ENCODE peak calls at places on chromosomes 1 and 21, in five cellular contexts. U is SK-N-SH; R is activated CD4-positive, alpha-beta T cell treated with anti-CD3 and anti-CD28 coated beads, Interleukin-2, amount 50 U/mL, for 24 hours; V is neural crest cell; S is kidney tubule cell. W is an unnamed sample.

GRCh38 chr1:9653195-9653782 is 1.8 kb downstream of the PIK3CD start:
- DNase-seq in U (no peak), R (no peak), V (no peak), S (no peak), W (no peak)

GRCh38 chr1:153774780-153775431 is at the start of gene SLC27A3:
- DNase-seq in U (peak; percentile 88), R (no peak), V (no peak), S (peak; percentile 36), W (peak; percentile 62)

GRCh38 chr1:89820423-89821321 is at the start of gene LRRC8D:
- DNase-seq in U (peak; percentile 96), R (peak; percentile 37), V (peak; percentile 80), S (peak; percentile 88), W (peak; percentile 87)

GRCh38 chr21:14076143-14076806 is 134.5 kb downstream of the LIPI start:
- DNase-seq in U (no peak), R (no peak), V (no peak), S (no peak), W (no peak)

GRCh38 chr1:22673486-22674409 is 20.7 kb downstream of the C1QB start:
- DNase-seq in U (peak; percentile 87), R (no peak), V (peak; percentile 84), S (peak; percentile 68), W (peak; percentile 64)

GRCh38 chr21:41877901-41878830 is 978 bp downstream of the PRDM15 start:
- DNase-seq in U (peak; percentile 70), R (peak; percentile 25), V (no peak), S (peak; percentile 40), W (peak; percentile 59)

GRCh38 chr1:162240643-162240976 is 136.0 kb downstream of the SPATA46 start:
- DNase-seq in U (no peak), R (no peak), V (no peak), S (no peak), W (peak; percentile 16)

GRCh38 chr21:42887321-42887720 is 5.8 kb upstream of the NDUFV3 start:
- DNase-seq in U (no peak), R (no peak), V (no peak), S (no peak), W (no peak)

GRCh38 chr1:201536542-201536941 is 2.4 kb upstream of the NAV1 start:
- DNase-seq in U (no peak), R (no peak), V (no peak), S (peak; percentile 80), W (no peak)

GRCh38 chr21:36835383-36835795 is 131.1 kb downstream of the HLCS start:
- DNase-seq in U (peak; percentile 22), R (no peak), V (no peak), S (no peak), W (no peak)

GRCh38 chr1:180909005-180909414 is 3.7 kb upstream of the KIAA1614 start:
- DNase-seq in U (peak; percentile 7), R (no peak), V (no peak), S (no peak), W (no peak)